ENCODE peak calls at places on chromosomes 1 and 21, in seven cellular contexts. U is HepG2, N is HCT116, G is H1, V is SK-N-SH, S is GM12878, H is K562. M is an unnamed sample.

GRCh38 chr1:30906631-30907389 is 1.7 kb downstream of the SDC3 start:
- DNase-seq in U (no peak), N (no peak), G (no peak), V (no peak), S (no peak), H (no peak), M (no peak)

GRCh38 chr1:37631039-37631428 is 3.7 kb downstream of the RSPO1 start:
- DNase-seq in U (no peak), N (no peak), G (no peak), V (no peak), S (no peak), H (no peak), M (no peak)

GRCh38 chr1:46616277-46617107 is at the start of gene MOB3C:
- DNase-seq in U (no peak), N (no peak), G (peak; percentile 72), V (peak; percentile 89), S (peak; percentile 15), H (peak; percentile 77), M (no peak)

GRCh38 chr1:64302971-64303370 is 99.5 kb downstream of the UBE2U start:
- DNase-seq in U (no peak), N (no peak), G (no peak), V (no peak), S (no peak), H (no peak), M (no peak)

GRCh38 chr1:162709870-162710269 is 77.6 kb downstream of the DDR2 start:
- DNase-seq in U (no peak), N (no peak), G (no peak), V (no peak), S (no peak), H (no peak), M (no peak)

GRCh38 chr21:40839551-40839950 is 7.4 kb downstream of the DSCAM start:
- DNase-seq in U (no peak), N (no peak), G (no peak), V (no peak), S (no peak), H (no peak), M (no peak)

GRCh38 chr1:111461765-111462164 is 12.0 kb upstream of the C1orf162 start:
- DNase-seq in U (no peak), N (no peak), G (no peak), V (no peak), S (no peak), H (no peak), M (no peak)

GRCh38 chr1:110476028-110476765 is 25.2 kb downstream of the PROK1 start:
- DNase-seq in U (no peak), N (no peak), G (no peak), V (no peak), S (no peak), H (no peak), M (no peak)

GRCh38 chr1:58156124-58156468 is 390.4 kb downstream of the OMA1 start:
- DNase-seq in U (no peak), N (no peak), G (no peak), V (no peak), S (peak; percentile 9), H (no peak), M (no peak)

GRCh38 chr1:163186910-163187309 is 15.8 kb downstream of the RGS5 start:
- DNase-seq in U (no peak), N (no peak), G (no peak), V (peak; percentile 54), S (no peak), H (no peak), M (no peak)

GRCh38 chr21:41861255-41861654 is 17.9 kb downstream of the PRDM15 start:
- DNase-seq in U (no peak), N (no peak), G (no peak), V (no peak), S (no peak), H (no peak), M (no peak)

GRCh38 chr1:39745016-39745670 is 6.5 kb downstream of the PPIE start:
- DNase-seq in U (no peak), N (no peak), G (no peak), V (no peak), S (no peak), H (no peak), M (no peak)

GRCh38 chr1:196464545-196464944 is 143.7 kb downstream of the KCNT2 start:
- DNase-seq in U (no peak), N (no peak), G (no peak), V (no peak), S (no peak), H (no peak), M (no peak)

GRCh38 chr21:25171438-25171837 is 435.8 kb downstream of the MRPL39 start:
- DNase-seq in U (no peak), N (no peak), G (no peak), V (no peak), S (no peak), H (no peak), M (no peak)

GRCh38 chr21:16605588-16605987 is 875.8 kb downstream of the USP25 start:
- DNase-seq in U (no peak), N (no peak), G (no peak), V (peak; percentile 56), S (no peak), H (no peak), M (no peak)

GRCh38 chr1:166080965-166081870 is 85.6 kb downstream of the FAM78B start:
- DNase-seq in U (no peak), N (no peak), G (peak; percentile 35), V (no peak), S (no peak), H (no peak), M (no peak)

GRCh38 chr1:46128336-46128735 is 4.1 kb downstream of the PIK3R3 start:
- DNase-seq in U (no peak), N (no peak), G (no peak), V (no peak), S (no peak), H (no peak), M (no peak)

GRCh38 chr1:1264868-1265272 is 8.8 kb downstream of the UBE2J2 start:
- DNase-seq in U (no peak), N (no peak), G (peak; percentile 84), V (peak; percentile 56), S (no peak), H (peak; percentile 32), M (peak; percentile 93)

GRCh38 chr1:94209425-94209824 is 28.0 kb downstream of the ARHGAP29 start:
- DNase-seq in U (peak; percentile 64), N (no peak), G (no peak), V (no peak), S (no peak), H (no peak), M (no peak)

GRCh38 chr1:86470859-86471258 is 2.1 kb downstream of the CLCA1 start:
- DNase-seq in U (no peak), N (no peak), G (no peak), V (no peak), S (no peak), H (no peak), M (no peak)

GRCh38 chr1:161171696-161172095 is 5.5 kb downstream of the PPOX start:
- DNase-seq in U (no peak), N (no peak), G (no peak), V (no peak), S (no peak), H (no peak), M (no peak)

GRCh38 chr1:181038399-181038873 is 4.7 kb downstream of the MR1 start:
- DNase-seq in U (peak; percentile 75), N (peak; percentile 72), G (peak; percentile 86), V (peak; percentile 75), S (no peak), H (peak; percentile 88), M (peak; percentile 45)

GRCh38 chr1:19845166-19845954 is 30.3 kb upstream of the RNF186 start:
- DNase-seq in U (no peak), N (no peak), G (no peak), V (no peak), S (no peak), H (no peak), M (no peak)

GRCh38 chr21:45640001-45640887 is 3.3 kb upstream of the PCBP3 start:
- DNase-seq in U (no peak), N (no peak), G (no peak), V (peak; percentile 52), S (no peak), H (no peak), M (no peak)

DNA sequence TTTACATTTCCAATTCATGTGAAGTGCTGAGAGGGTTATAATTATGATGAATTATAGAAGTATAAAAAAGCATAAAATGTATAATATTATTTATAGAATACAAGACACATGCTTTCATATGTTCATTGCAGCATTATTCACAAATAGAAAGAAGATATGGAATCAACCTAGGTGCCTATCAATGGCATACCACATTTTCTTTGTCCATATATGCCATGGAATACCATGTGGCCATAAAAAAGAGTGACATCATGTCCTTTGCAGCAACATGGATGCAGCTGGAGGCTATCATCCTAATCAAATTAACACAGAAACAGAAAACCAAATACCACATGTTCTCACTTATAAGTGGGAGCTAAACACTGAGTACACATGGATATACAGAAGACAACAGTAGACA is 85.1 kb upstream of the C1orf105 start:
- DNase-seq in U (no peak), N (no peak), G (no peak), V (no peak), S (no peak), H (no peak), M (no peak)
- TF ChIP-seq SIN3A in U (no peak), N (no peak), G (no peak), V (no peak), S (no peak), H (no peak), M (no peak)

DNA sequence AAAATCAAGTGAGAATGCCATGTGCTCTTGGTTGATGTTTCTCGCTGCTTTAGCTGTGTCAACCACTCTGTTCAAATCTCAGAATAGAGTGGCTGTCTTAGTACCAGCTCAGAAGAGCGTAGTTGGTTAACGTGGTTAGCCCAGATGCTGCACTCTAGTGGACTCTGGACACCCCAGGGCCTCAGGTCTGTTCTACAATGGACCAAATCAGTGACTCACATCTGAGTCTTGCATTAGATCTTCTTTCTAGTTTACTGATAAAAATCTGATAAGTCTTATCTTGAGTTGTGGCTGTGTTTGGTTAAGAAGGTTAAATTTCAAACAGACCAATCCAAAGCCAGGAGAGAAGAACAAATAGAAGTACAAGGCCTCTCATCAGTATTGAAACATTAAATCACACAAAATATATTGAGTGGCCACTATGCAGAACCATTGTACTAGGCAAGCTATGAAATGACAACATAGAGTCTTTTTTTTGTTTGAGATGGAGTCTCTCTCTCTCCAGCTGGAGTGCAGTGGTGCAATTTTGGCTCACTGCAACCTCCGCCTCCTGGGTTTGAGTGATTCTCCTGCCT is 104.1 kb downstream of the NR5A2 start:
- DNase-seq in U (peak; percentile 19), N (peak; percentile 31), G (no peak), V (no peak), S (no peak), H (no peak), M (no peak)
- TF ChIP-seq SIN3A in U (no peak), N (no peak), G (no peak), V (no peak), S (no peak), H (no peak), M (no peak)

GRCh38 chr1:68104155-68104554 is 53.7 kb upstream of the DIRAS3 start:
- DNase-seq in U (no peak), N (no peak), G (no peak), V (no peak), S (no peak), H (no peak), M (no peak)
- TF ChIP-seq SIN3A in U (no peak), N (no peak), G (no peak), V (no peak), S (no peak), H (no peak), M (no peak)

DNA sequence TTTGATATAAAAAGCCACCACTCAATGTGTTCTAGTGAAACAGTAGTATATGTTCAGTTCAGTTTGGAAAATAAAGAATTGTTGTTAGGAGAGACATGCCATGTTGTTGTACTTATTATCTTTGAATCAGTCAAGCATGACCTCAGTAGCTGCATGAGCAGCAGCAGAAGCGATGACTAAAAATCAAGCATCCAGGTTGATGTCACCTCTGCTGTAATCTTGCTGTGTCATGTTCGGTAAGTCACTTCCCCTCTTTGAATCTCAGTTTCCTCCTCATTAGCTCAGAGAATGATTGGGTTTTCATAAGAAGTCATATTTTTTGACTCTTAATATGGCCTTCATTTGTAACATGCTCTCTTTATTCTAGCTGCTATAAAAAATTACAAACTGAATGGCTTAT is 428.4 kb upstream of the B3GALT2 start:
- DNase-seq in U (no peak), N (peak; percentile 37), G (no peak), V (no peak), S (peak; percentile 2), H (no peak), M (no peak)
- TF ChIP-seq SIN3A in U (no peak), N (no peak), G (no peak), V (no peak), S (no peak), H (no peak), M (no peak)